ENCODE peak calls at places on chromosomes 6 and 20, in four cellular contexts. I is Caki2, Y is ovary, J is endothelial cell. A is an unnamed sample.

GRCh38 chr20:38275815-38276550 is 15.4 kb upstream of the KIAA1755 start:
- DNase-seq in I (no peak), Y (no peak), J (no peak), A (no peak)

GRCh38 chr20:5549200-5549599 is 201.0 kb upstream of the SHLD1 start:
- DNase-seq in I (no peak), Y (no peak), J (no peak), A (no peak)

GRCh38 chr6:11209941-11210340 is 22.5 kb downstream of the NEDD9 start:
- DNase-seq in I (peak), Y (no peak), J (no peak), A (no peak)

GRCh38 chr6:88983532-88983931 is 20.1 kb upstream of the RNGTT start:
- DNase-seq in I (peak), Y (peak), J (peak), A (no peak)

GRCh38 chr6:3423439-3424184 is 33.2 kb downstream of the SLC22A23 start:
- DNase-seq in I (no peak), Y (no peak), J (no peak), A (no peak)

GRCh38 chr20:64219202-64219601 is 36.3 kb upstream of the PCMTD2 start:
- DNase-seq in I (no peak), Y (no peak), J (no peak), A (no peak)

GRCh38 chr6:27839303-27840081 is 72.7 kb downstream of the OR2B2 start:
- DNase-seq in I (peak), Y (peak), J (no peak), A (no peak)

GRCh38 chr20:50318709-50319108 is 128.1 kb downstream of the CEBPB start:
- DNase-seq in I (no peak), Y (no peak), J (no peak), A (no peak)

GRCh38 chr6:85436408-85436807 is 13.5 kb upstream of the NT5E start:
- DNase-seq in I (no peak), Y (no peak), J (no peak), A (no peak)

GRCh38 chr20:17648306-17648646 is 33.8 kb downstream of the RRBP1 start:
- DNase-seq in I (no peak), Y (no peak), J (no peak), A (peak)

GRCh38 chr6:107667790-107668189 is 156.3 kb downstream of the SCML4 start:
- DNase-seq in I (no peak), Y (no peak), J (no peak), A (no peak)

GRCh38 chr6:147709396-147710272 is 201.1 kb downstream of the SAMD5 start:
- DNase-seq in I (peak), Y (no peak), J (no peak), A (no peak)

GRCh38 chr6:43771210-43771857 is 1.3 kb downstream of the VEGFA start:
- DNase-seq in I (peak), Y (peak), J (peak), A (peak)

GRCh38 chr6:16118825-16119224 is 10.1 kb upstream of the MYLIP start:
- DNase-seq in I (no peak), Y (no peak), J (no peak), A (no peak)